ENCODE peak calls at places on chromosomes 5 and 9, in four cellular contexts. E is HEK293T; I is left colon; F is CD4-positive, alpha-beta T cell. G is an unnamed sample.

GRCh38 chr9:128684325-128685021 is 4.5 kb upstream of the SET start:
- DNase-seq in E (peak), I (peak), F (peak), G (peak)

GRCh38 chr9:93020785-93021670 is 37.5 kb upstream of the SUSD3 start:
- DNase-seq in E (no peak), I (no peak), F (peak), G (no peak)

GRCh38 chr5:74638776-74639537 is 1.6 kb downstream of the ENC1 start:
- DNase-seq in E (no peak), I (no peak), F (no peak), G (no peak)

GRCh38 chr5:71586052-71586940 is 844 bp upstream of the MCCC2 start:
- DNase-seq in E (no peak), I (no peak), F (no peak), G (peak)

GRCh38 chr9:137200311-137201204 is at the start of gene TPRN:
- DNase-seq in E (peak), I (peak), F (peak), G (peak)

GRCh38 chr9:105976257-105976656 is 281.9 kb downstream of the TMEM38B start:
- DNase-seq in E (no peak), I (no peak), F (no peak), G (no peak)

GRCh38 chr9:69421908-69422801 is 97.1 kb downstream of the ENTREP1 start:
- DNase-seq in E (peak), I (peak), F (peak), G (peak)

GRCh38 chr5:154258531-154259217 is 68.1 kb downstream of the GALNT10 start:
- DNase-seq in E (no peak), I (no peak), F (no peak), G (no peak)

GRCh38 chr5:2393556-2393955 is 357.9 kb downstream of the IRX2 start:
- DNase-seq in E (no peak), I (no peak), F (no peak), G (no peak)

GRCh38 chr5:32709789-32710334 is 1.3 kb upstream of the NPR3 start:
- DNase-seq in E (peak), I (peak), F (peak), G (peak)

GRCh38 chr9:104856413-104856941 is 71.5 kb downstream of the ABCA1 start:
- DNase-seq in E (no peak), I (no peak), F (no peak), G (peak)

GRCh38 chr9:89477811-89478583 is 19.9 kb downstream of the SEMA4D start:
- DNase-seq in E (no peak), I (no peak), F (peak), G (no peak)

GRCh38 chr9:135196474-135196873 is 109.0 kb downstream of the OLFM1 start:
- DNase-seq in E (no peak), I (no peak), F (no peak), G (no peak)

GRCh38 chr5:72366324-72366976 is 46.3 kb downstream of the PTCD2 start:
- DNase-seq in E (peak), I (peak), F (no peak), G (peak)

GRCh38 chr5:140631831-140632365 is 1.1 kb downstream of the CD14 start:
- DNase-seq in E (no peak), I (no peak), F (peak), G (no peak)

GRCh38 chr9:83920469-83920941 is 727 bp downstream of the KIF27 start:
- DNase-seq in E (no peak), I (peak), F (no peak), G (peak)

GRCh38 chr9:129863059-129863690 is 27.9 kb downstream of the USP20 start:
- DNase-seq in E (no peak), I (no peak), F (peak), G (no peak)

GRCh38 chr5:131634666-131634995 is 398 bp downstream of the RAPGEF6 start:
- DNase-seq in E (peak), I (no peak), F (peak), G (peak)

GRCh38 chr5:68086857-68087256 is 128.7 kb upstream of the PIK3R1 start:
- DNase-seq in E (no peak), I (peak), F (no peak), G (no peak)

GRCh38 chr5:13478831-13479465 is 465.5 kb downstream of the DNAH5 start:
- DNase-seq in E (peak), I (no peak), F (no peak), G (peak)

GRCh38 chr5:134445841-134446818 is 34.4 kb upstream of the CDKN2AIPNL start:
- DNase-seq in E (no peak), I (no peak), F (no peak), G (no peak)

GRCh38 chr5:54821445-54822330 is 163.7 kb downstream of the ESM1 start:
- DNase-seq in E (no peak), I (no peak), F (no peak), G (no peak)

GRCh38 chr5:108801776-108802175 is 54.1 kb downstream of the FER start:
- DNase-seq in E (no peak), I (no peak), F (no peak), G (no peak)

GRCh38 chr9:100637787-100638186 is 59.9 kb downstream of the CAVIN4 start:
- DNase-seq in E (no peak), I (no peak), F (no peak), G (no peak)

GRCh38 chr5:171428168-171428658 is 8.8 kb downstream of the FGF18 start:
- DNase-seq in E (no peak), I (no peak), F (no peak), G (no peak)

GRCh38 chr5:110514030-110514429 is 212.4 kb downstream of the TMEM232 start:
- DNase-seq in E (no peak), I (no peak), F (no peak), G (no peak)

GRCh38 chr9:121358747-121359146 is 11.3 kb downstream of the STOM start:
- DNase-seq in E (no peak), I (no peak), F (no peak), G (no peak)

GRCh38 chr9:94779693-94780290 is 53.3 kb downstream of the AOPEP start:
- DNase-seq in E (no peak), I (no peak), F (no peak), G (no peak)

G was measured in HuH-7.5.